ENCODE peak calls at places on chromosomes 3 and 15, in nine cellular contexts. A is CD8-positive, alpha-beta memory T cell; R is adrenal gland; B is AG04450; X is IMR-90; Z is transverse colon; P is Panc1; I is CD8-positive, alpha-beta T cell; W is PC-3. U is an unnamed sample.

GRCh38 chr15:85624241-85624855 is 170.4 kb downstream of the KLHL25 start:
- DNase-seq in A (no peak), R (no peak), B (no peak), X (no peak), Z (no peak), P (no peak), I (no peak), W (no peak), U (no peak)

GRCh38 chr15:55990986-55991385 is 2.4 kb downstream of the NEDD4 start:
- DNase-seq in A (no peak), R (no peak), B (no peak), X (no peak), Z (no peak), P (no peak), I (no peak), W (no peak), U (no peak)

GRCh38 chr3:161266731-161267150 is 45.6 kb downstream of the NMD3 start:
- DNase-seq in A (no peak), R (no peak), B (peak), X (peak), Z (no peak), P (peak), I (no peak), W (peak), U (no peak)

GRCh38 chr15:33068531-33068990 is 126.0 kb downstream of the FMN1 start:
- DNase-seq in A (no peak), R (no peak), B (no peak), X (no peak), Z (peak), P (no peak), I (no peak), W (peak), U (no peak)

GRCh38 chr3:61371123-61371522 is 119.9 kb upstream of the FHIT start:
- DNase-seq in A (no peak), R (peak), B (no peak), X (no peak), Z (no peak), P (no peak), I (no peak), W (peak), U (no peak)

GRCh38 chr3:49634736-49635135 is 39.4 kb upstream of the APEH start:
- DNase-seq in A (no peak), R (no peak), B (no peak), X (no peak), Z (no peak), P (no peak), I (no peak), W (no peak), U (no peak)

GRCh38 chr3:107100573-107100972 is 276.7 kb upstream of the CCDC54 start:
- DNase-seq in A (no peak), R (no peak), B (no peak), X (no peak), Z (no peak), P (no peak), I (no peak), W (no peak), U (no peak)

GRCh38 chr15:67899596-67900283 is 59.9 kb upstream of the RNU6-1 start:
- DNase-seq in A (no peak), R (no peak), B (no peak), X (no peak), Z (no peak), P (no peak), I (no peak), W (no peak), U (no peak)

GRCh38 chr3:49199244-49199899 is 28.0 kb downstream of the KLHDC8B start:
- DNase-seq in A (no peak), R (peak), B (peak), X (peak), Z (peak), P (no peak), I (no peak), W (no peak), U (no peak)

GRCh38 chr3:72489916-72490315 is 358.3 kb downstream of the SHQ1 start:
- DNase-seq in A (no peak), R (no peak), B (no peak), X (no peak), Z (no peak), P (no peak), I (no peak), W (no peak), U (no peak)

GRCh38 chr15:43133429-43134156 is at the start of gene TMEM62:
- DNase-seq in A (peak), R (peak), B (no peak), X (peak), Z (peak), P (peak), I (peak), W (peak), U (peak)

GRCh38 chr3:42247576-42248027 is 18.4 kb downstream of the CCK start:
- DNase-seq in A (peak), R (peak), B (no peak), X (peak), Z (peak), P (no peak), I (peak), W (peak), U (peak)

GRCh38 chr3:37052860-37053259 is 59.5 kb downstream of the MLH1 start:
- DNase-seq in A (no peak), R (no peak), B (no peak), X (no peak), Z (no peak), P (no peak), I (no peak), W (no peak), U (no peak)

GRCh38 chr15:78347586-78348543 is 7.7 kb downstream of the CRABP1 start:
- DNase-seq in A (no peak), R (no peak), B (no peak), X (no peak), Z (no peak), P (no peak), I (no peak), W (peak), U (no peak)

GRCh38 chr3:151403246-151403645 is 18.7 kb upstream of the P2RY12 start:
- DNase-seq in A (no peak), R (no peak), B (peak), X (peak), Z (no peak), P (no peak), I (no peak), W (peak), U (no peak)

GRCh38 chr3:198032445-198032936 is 72.5 kb downstream of the LMLN start:
- DNase-seq in A (no peak), R (no peak), B (no peak), X (peak), Z (no peak), P (no peak), I (no peak), W (no peak), U (no peak)

GRCh38 chr3:4722103-4722502 is 229.0 kb downstream of the ITPR1 start:
- DNase-seq in A (no peak), R (peak), B (no peak), X (peak), Z (peak), P (no peak), I (no peak), W (peak), U (no peak)

GRCh38 chr15:40927497-40928346 is 1.4 kb upstream of the DLL4 start:
- DNase-seq in A (no peak), R (no peak), B (no peak), X (no peak), Z (peak), P (no peak), I (no peak), W (no peak), U (no peak)

GRCh38 chr3:25823314-25823713 is 33.4 kb downstream of the OXSM start:
- DNase-seq in A (no peak), R (no peak), B (no peak), X (no peak), Z (no peak), P (no peak), I (no peak), W (no peak), U (no peak)

GRCh38 chr15:57866149-57866736 is 159.7 kb downstream of the POLR2M start:
- DNase-seq in A (peak), R (peak), B (no peak), X (peak), Z (peak), P (no peak), I (peak), W (peak), U (peak)

GRCh38 chr3:140365872-140366697 is 311.8 kb upstream of the TRIM42 start:
- DNase-seq in A (no peak), R (no peak), B (no peak), X (no peak), Z (no peak), P (no peak), I (no peak), W (no peak), U (no peak)

GRCh38 chr3:10142707-10143560 is 1.4 kb downstream of the VHL start:
- DNase-seq in A (peak), R (peak), B (no peak), X (no peak), Z (no peak), P (no peak), I (no peak), W (peak), U (peak)

GRCh38 chr3:99927651-99928390 is 110.2 kb downstream of the CMSS1 start:
- DNase-seq in A (no peak), R (no peak), B (no peak), X (no peak), Z (no peak), P (no peak), I (no peak), W (no peak), U (no peak)
- H3K4me3 ChIP-seq in A (no peak), R (no peak), B (no peak), X (no peak), Z (no peak), P (no peak), I (no peak), W (no peak), U (no peak)

GRCh38 chr3:190384241-190384863 is 3.6 kb upstream of the CLDN16 start:
- DNase-seq in A (no peak), R (peak), B (no peak), X (peak), Z (peak), P (peak), I (no peak), W (peak), U (no peak)

GRCh38 chr3:190381356-190381940 is 6.5 kb upstream of the CLDN16 start:
- DNase-seq in A (no peak), R (no peak), B (no peak), X (peak), Z (no peak), P (no peak), I (no peak), W (peak), U (no peak)

GRCh38 chr3:190382082-190382481 is 5.9 kb upstream of the CLDN16 start:
- DNase-seq in A (no peak), R (no peak), B (no peak), X (peak), Z (no peak), P (no peak), I (no peak), W (peak), U (no peak)

GRCh38 chr3:190378240-190378891 is 9.6 kb upstream of the CLDN16 start:
- DNase-seq in A (no peak), R (no peak), B (peak), X (peak), Z (no peak), P (no peak), I (no peak), W (peak), U (no peak)

DNA sequence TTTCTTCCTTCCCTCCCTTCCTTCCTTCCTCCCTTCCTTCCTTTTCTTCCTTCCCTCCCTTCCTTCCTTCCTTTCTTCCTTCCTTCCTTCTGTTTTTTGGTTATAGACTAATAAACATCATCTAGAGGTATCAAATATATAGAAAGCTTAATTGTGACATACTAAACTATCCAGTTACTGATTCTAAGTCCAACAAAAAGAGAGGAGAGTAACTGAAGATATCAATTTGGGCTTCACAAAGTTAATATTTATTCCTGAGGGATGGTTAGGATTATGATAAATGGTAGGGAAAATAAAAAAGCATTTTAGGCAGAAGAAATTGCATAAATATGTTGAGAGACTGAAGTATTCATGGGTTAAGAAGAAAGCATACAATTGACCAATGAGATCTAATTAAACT is 7.8 kb upstream of the CLDN16 start:
- DNase-seq in A (no peak), R (no peak), B (no peak), X (no peak), Z (no peak), P (no peak), I (no peak), W (no peak), U (no peak)
- H3K27ac ChIP-seq in A (no peak), R (no peak), B (no peak), X (no peak), Z (no peak), P (no peak), I (no peak), W (no peak), U (no peak)

GRCh38 chr15:62561572-62561970 is 396.5 kb upstream of the C2CD4B start:
- DNase-seq in A (no peak), R (no peak), B (no peak), X (no peak), Z (no peak), P (no peak), I (no peak), W (no peak), U (no peak)
- H3K4me3 ChIP-seq in A (no peak), R (no peak), B (no peak), X (no peak), Z (no peak), P (no peak), I (no peak), W (no peak), U (no peak)

GRCh38 chr3:15284121-15284889 is 48.1 kb downstream of the SH3BP5 start:
- DNase-seq in A (no peak), R (peak), B (no peak), X (no peak), Z (peak), P (no peak), I (no peak), W (peak), U (no peak)
- H3K27ac ChIP-seq in A (no peak), R (peak), B (no peak), X (no peak), Z (no peak), P (no peak), I (no peak), W (no peak), U (no peak)

GRCh38 chr3:79766474-79767193 is 1.2 kb downstream of the ROBO1 start:
- DNase-seq in A (no peak), R (no peak), B (no peak), X (no peak), Z (no peak), P (no peak), I (no peak), W (no peak), U (no peak)
- H3K4me3 ChIP-seq in A (no peak), R (no peak), B (no peak), X (no peak), Z (no peak), P (peak), I (no peak), W (peak), U (no peak)

GRCh38 chr3:126924458-126924857 is 58.5 kb upstream of the PLXNA1 start:
- DNase-seq in A (no peak), R (no peak), B (no peak), X (no peak), Z (no peak), P (no peak), I (no peak), W (no peak), U (no peak)
- H3K27ac ChIP-seq in A (no peak), R (peak), B (no peak), X (no peak), Z (no peak), P (no peak), I (no peak), W (no peak), U (no peak)

GRCh38 chr15:74785716-74786032 is 3.8 kb downstream of the CSK start:
- DNase-seq in A (no peak), R (no peak), B (no peak), X (no peak), Z (no peak), P (no peak), I (no peak), W (no peak), U (peak)
- H3K4me3 ChIP-seq in A (peak), R (no peak), B (no peak), X (no peak), Z (no peak), P (no peak), I (peak), W (no peak), U (peak)

GRCh38 chr3:138426211-138426610 is 8.2 kb upstream of the ESYT3 start:
- DNase-seq in A (no peak), R (no peak), B (no peak), X (peak), Z (no peak), P (no peak), I (no peak), W (peak), U (no peak)
- H3K27ac ChIP-seq in A (no peak), R (no peak), B (no peak), X (no peak), Z (no peak), P (no peak), I (no peak), W (no peak), U (no peak)

DNA sequence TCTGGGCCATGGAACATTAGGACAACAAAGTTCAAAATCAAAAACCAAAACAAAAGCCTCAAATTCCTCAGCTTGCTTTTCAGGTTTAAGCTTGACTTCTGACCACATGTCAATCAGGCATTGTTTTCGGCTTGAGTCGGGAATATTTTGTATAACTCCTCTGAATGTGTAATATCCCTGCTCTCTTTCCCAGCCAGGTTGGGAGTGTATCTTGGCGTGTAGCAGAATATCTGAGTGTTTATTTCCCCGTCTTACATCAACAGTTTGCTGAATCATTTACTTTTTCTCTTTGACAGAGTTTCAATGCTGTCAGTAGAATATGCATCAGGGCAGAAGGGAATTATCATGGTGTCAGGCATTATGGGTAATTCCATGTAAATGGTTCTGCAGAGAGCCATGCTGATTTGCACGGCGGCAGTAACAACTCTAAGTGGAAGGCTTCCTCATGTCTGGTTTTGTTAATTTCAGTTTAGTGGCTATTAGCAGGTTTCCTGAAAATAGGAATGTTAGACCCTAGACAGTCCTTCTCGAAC is 566.3 kb downstream of the AGBL1 start:
- DNase-seq in A (no peak), R (no peak), B (no peak), X (no peak), Z (no peak), P (no peak), I (no peak), W (no peak), U (no peak)
- H3K4me3 ChIP-seq in A (no peak), R (no peak), B (no peak), X (no peak), Z (no peak), P (no peak), I (no peak), W (no peak), U (no peak)

DNA sequence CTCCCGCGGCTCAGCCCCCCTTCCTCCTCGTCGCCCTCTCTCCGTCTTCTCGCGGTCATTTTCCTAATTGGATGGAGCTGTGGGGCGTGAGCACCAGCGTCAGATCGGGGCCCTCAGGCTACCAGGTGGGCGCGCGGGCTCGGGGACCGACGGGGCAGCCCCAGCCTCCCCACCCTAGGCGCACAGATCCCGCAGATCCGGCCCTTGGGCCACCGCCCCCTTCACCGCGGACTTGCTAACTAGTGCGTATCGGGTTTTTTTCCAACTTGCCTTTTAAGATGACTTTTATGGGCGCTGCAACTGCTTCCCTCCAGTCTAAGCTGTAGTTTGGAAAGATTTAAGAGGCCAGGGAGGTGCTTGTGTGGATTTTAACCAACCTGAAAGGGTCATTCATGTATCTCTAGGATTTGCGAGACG is 1.3 kb downstream of the ZNF710 start:
- DNase-seq in A (peak), R (no peak), B (no peak), X (peak), Z (peak), P (no peak), I (no peak), W (peak), U (peak)
- H3K27ac ChIP-seq in A (peak), R (peak), B (peak), X (peak), Z (peak), P (peak), I (no peak), W (peak), U (peak)

U was measured in CD4-positive, alpha-beta memory T cell.